ENCODE peak calls at places on chromosomes 2 and 18, in six cellular contexts. S, A, U, I, C and X are unnamed samples.

GRCh38 chr18:34287825-34288224 is 63.1 kb upstream of the NOL4 start:
- DNase-seq in S (no peak), C (no peak), I (no peak), A (no peak), U (no peak), X (no peak)

GRCh38 chr18:30486856-30487255 is 555.7 kb downstream of the DSC3 start:
- DNase-seq in I (no peak), U (no peak), C (no peak), A (no peak), S (no peak), X (no peak)

GRCh38 chr2:142037744-142038143 is 93.1 kb downstream of the LRP1B start:
- DNase-seq in C (no peak), U (no peak), I (no peak), A (no peak), S (no peak), X (peak; percentile 6)

GRCh38 chr2:199811360-199811759 is 39.6 kb downstream of the FTCDNL1 start:
- DNase-seq in S (no peak), C (no peak), U (no peak), A (no peak), I (no peak), X (no peak)

GRCh38 chr2:235494716-235495372 is 1.0 kb downstream of the AGAP1 start:
- DNase-seq in S (peak; percentile 27), U (peak; percentile 60), I (no peak), C (no peak), A (no peak), X (no peak)

GRCh38 chr2:222238072-222238471 is 60.7 kb downstream of the PAX3 start:
- DNase-seq in C (no peak), U (no peak), S (no peak), I (no peak), A (no peak), X (no peak)

GRCh38 chr2:9740382-9741040 is 102.8 kb upstream of the TAF1B start:
- DNase-seq in U (no peak), A (no peak), S (no peak), C (no peak), I (no peak), X (no peak)

GRCh38 chr2:69652206-69652605 is 8.7 kb upstream of the AAK1 start:
- DNase-seq in S (no peak), A (no peak), I (peak; percentile 52), U (no peak), C (no peak), X (no peak)

GRCh38 chr2:64283641-64284371 is 139.6 kb upstream of the PELI1 start:
- DNase-seq in A (no peak), I (no peak), C (peak; percentile 53), S (no peak), U (peak; percentile 22), X (no peak)

GRCh38 chr2:10457846-10458563 is 9.9 kb upstream of the ODC1 start:
- DNase-seq in C (no peak), S (no peak), U (no peak), I (no peak), A (no peak), X (no peak)

GRCh38 chr2:39220136-39220535 is 23.6 kb downstream of the CDKL4 start:
- DNase-seq in A (no peak), I (no peak), S (no peak), U (no peak), C (no peak), X (no peak)

GRCh38 chr2:39215545-39215944 is 28.2 kb downstream of the CDKL4 start:
- DNase-seq in I (no peak), C (no peak), U (no peak), S (no peak), A (no peak), X (no peak)

GRCh38 chr2:39217192-39217550 is 26.6 kb downstream of the CDKL4 start:
- DNase-seq in I (no peak), C (no peak), U (no peak), A (no peak), S (no peak), X (no peak)

GRCh38 chr2:39218401-39218800 is 25.4 kb downstream of the CDKL4 start:
- DNase-seq in U (no peak), A (no peak), S (no peak), C (no peak), I (no peak), X (no peak)

GRCh38 chr2:39216495-39217191 is 27.1 kb downstream of the CDKL4 start:
- DNase-seq in A (peak; percentile 78), U (no peak), I (no peak), C (no peak), S (no peak), X (peak; percentile 84)
- H3K4me3 ChIP-seq in A (peak overlapping the region; percentile 29), U (no peak overlapping the region), I (no peak overlapping the region), C (no peak overlapping the region), S (no peak overlapping the region), X (no peak overlapping the region)

GRCh38 chr2:42503291-42503690 is 9.5 kb upstream of the KCNG3 start:
- DNase-seq in A (no peak), C (no peak), S (no peak), U (no peak), I (no peak), X (no peak)
- TF ChIP-seq MYC in A (no peak), C (no peak), S (no peak), U (no peak), I (no peak), X (no peak)

GRCh38 chr2:115165529-115166109 is 723.2 kb downstream of the DPP10 start:
- DNase-seq in C (no peak), A (peak; percentile 43), U (peak; percentile 1), S (no peak), I (no peak), X (peak; percentile 51)
- TF ChIP-seq CTCF in C (peak; percentile 47), A (peak; percentile 56), U (no peak), S (no peak), I (peak; percentile 60), X (peak; percentile 58)

DNA sequence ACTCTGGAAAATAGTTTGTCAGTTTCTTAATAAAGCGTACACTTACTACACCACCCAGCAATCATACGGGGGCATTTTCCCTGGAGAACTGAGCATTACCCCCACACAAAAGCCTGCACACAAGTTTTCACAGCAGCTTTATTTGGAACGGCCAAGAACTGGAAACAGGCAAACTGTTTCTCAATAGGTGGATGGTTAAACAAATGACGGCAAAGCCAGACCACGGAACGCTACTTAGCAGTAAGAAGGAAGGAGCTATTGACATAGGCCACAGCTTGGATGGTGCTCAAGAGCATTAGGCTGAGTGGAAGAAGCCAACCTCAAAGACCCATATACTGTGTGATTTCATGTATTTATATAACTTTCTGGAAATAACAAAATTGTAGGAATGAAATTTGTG is 9.0 kb downstream of the MALL start:
- DNase-seq in A (no peak), C (no peak), I (peak; percentile 58), U (peak; percentile 68), S (no peak), X (peak; percentile 54)
- H3K4me3 ChIP-seq in A (no peak overlapping the region), C (no peak overlapping the region), I (no peak overlapping the region), U (no peak overlapping the region), S (no peak overlapping the region), X (no peak overlapping the region)